ENCODE peak calls at places on chromosome 22, in six cellular contexts. Q, S, N, O, Y and Z are unnamed samples.

GRCh38 chr22:25475554-25476022 is 88.9 kb upstream of the GRK3 start:
- DNase-seq in Q (no peak), O (no peak), Y (no peak), N (peak; percentile 27), S (peak; percentile 94), Z (no peak)

GRCh38 chr22:37559901-37560681 is at the start of gene CDC42EP1:
- DNase-seq in O (no peak), Y (peak; percentile 59), Q (no peak), N (peak; percentile 72), S (no peak), Z (peak; percentile 94)

GRCh38 chr22:46726066-46726985 is 11.7 kb downstream of the CERK start:
- DNase-seq in O (no peak), S (peak; percentile 68), N (no peak), Y (no peak), Q (no peak), Z (peak; percentile 45)

GRCh38 chr22:23302171-23303002 is 122.1 kb downstream of the BCR start:
- DNase-seq in S (peak; percentile 77), N (no peak), Q (no peak), O (no peak), Y (no peak), Z (no peak)

GRCh38 chr22:32665676-32666075 is 135.8 kb upstream of the TIMP3 start:
- DNase-seq in S (no peak), N (no peak), Y (no peak), Q (no peak), O (no peak), Z (no peak)

GRCh38 chr22:47695176-47695575 is 932.7 kb downstream of the TBC1D22A start:
- DNase-seq in Y (no peak), N (no peak), Q (no peak), S (peak; percentile 16), O (no peak), Z (no peak)

GRCh38 chr22:23248583-23248982 is 68.3 kb downstream of the BCR start:
- DNase-seq in O (no peak), Y (peak; percentile 63), Q (no peak), S (no peak), N (peak; percentile 72), Z (peak; percentile 77)

GRCh38 chr22:47228767-47229166 is 466.3 kb downstream of the TBC1D22A start:
- DNase-seq in N (no peak), S (no peak), O (no peak), Y (no peak), Q (no peak), Z (no peak)

GRCh38 chr22:26336773-26337172 is 92.3 kb upstream of the ASPHD2 start:
- DNase-seq in N (no peak), Q (no peak), S (no peak), Y (no peak), O (no peak), Z (no peak)

GRCh38 chr22:46086577-46087335 is 63.6 kb upstream of the PPARA start:
- DNase-seq in Y (no peak), O (no peak), N (no peak), S (no peak), Q (no peak), Z (no peak)

GRCh38 chr22:23226497-23226850 is 46.2 kb downstream of the BCR start:
- DNase-seq in Q (no peak), Y (no peak), S (no peak), O (no peak), N (no peak), Z (no peak)

GRCh38 chr22:50477923-50478322 is 3.1 kb upstream of the SBF1 start:
- DNase-seq in Y (no peak), N (no peak), Q (no peak), O (no peak), S (no peak), Z (no peak)

GRCh38 chr22:25881353-25881752 is 139.4 kb downstream of the MYO18B start:
- DNase-seq in N (no peak), O (no peak), S (no peak), Q (no peak), Y (no peak), Z (no peak)

GRCh38 chr22:26330971-26331625 is 98.0 kb upstream of the ASPHD2 start:
- DNase-seq in Y (peak; percentile 59), O (peak; percentile 50), Q (no peak), N (peak; percentile 90), S (peak; percentile 56), Z (peak; percentile 89)

GRCh38 chr22:21975854-21976345 is 6.7 kb downstream of the TOP3B start:
- DNase-seq in Q (no peak), Y (no peak), O (no peak), N (no peak), S (no peak), Z (no peak)

GRCh38 chr22:23249506-23250423 is 69.5 kb downstream of the BCR start:
- DNase-seq in S (no peak), N (no peak), O (no peak), Y (no peak), Q (no peak), Z (no peak)

GRCh38 chr22:37427128-37427710 is at the start of gene ELFN2:
- DNase-seq in N (peak; percentile 66), Q (no peak), O (no peak), Y (peak; percentile 63), S (no peak), Z (peak; percentile 89)

GRCh38 chr22:49215840-49216239 is 611.8 kb downstream of the BRD1 start:
- DNase-seq in N (no peak), Q (no peak), S (peak; percentile 13), Y (no peak), O (no peak), Z (peak; percentile 10)

GRCh38 chr22:20926243-20926642 is 9.0 kb downstream of the CRKL start:
- DNase-seq in S (no peak), Y (no peak), Q (no peak), N (peak; percentile 24), O (no peak), Z (no peak)
- H3K4me3 ChIP-seq in S (no peak overlapping the region), Y (no peak overlapping the region), Q (no peak overlapping the region), N (peak overlapping the region; percentile 2), O (no peak overlapping the region), Z (no peak overlapping the region)

GRCh38 chr22:10741210-10741609 is 4786.8 kb upstream of the OR11H1 start:
- DNase-seq in S (no peak), N (no peak), Q (no peak), O (no peak), Y (no peak), Z (peak; percentile 10)
- H3K27me3 ChIP-seq in S (no peaks in the 10 kb centered on the region), N (no peaks in the 10 kb centered on the region), Q (no peaks in the 10 kb centered on the region), O (no peaks in the 10 kb centered on the region), Y (no peaks in the 10 kb centered on the region), Z (no peaks in the 10 kb centered on the region)

GRCh38 chr22:20531154-20531403 is 23.7 kb downstream of the MED15 start:
- DNase-seq in Y (no peak), O (no peak), Q (no peak), S (no peak), N (no peak), Z (no peak)
- H3K36me3 ChIP-seq in Y (peaks cover 4% of the 10 kb centered on the region), O (peaks cover 12% of the 10 kb centered on the region), Q (peaks cover 5% of the 10 kb centered on the region), S (peaks cover 67% of the 10 kb centered on the region), N (no peaks in the 10 kb centered on the region), Z (no peaks in the 10 kb centered on the region)

DNA sequence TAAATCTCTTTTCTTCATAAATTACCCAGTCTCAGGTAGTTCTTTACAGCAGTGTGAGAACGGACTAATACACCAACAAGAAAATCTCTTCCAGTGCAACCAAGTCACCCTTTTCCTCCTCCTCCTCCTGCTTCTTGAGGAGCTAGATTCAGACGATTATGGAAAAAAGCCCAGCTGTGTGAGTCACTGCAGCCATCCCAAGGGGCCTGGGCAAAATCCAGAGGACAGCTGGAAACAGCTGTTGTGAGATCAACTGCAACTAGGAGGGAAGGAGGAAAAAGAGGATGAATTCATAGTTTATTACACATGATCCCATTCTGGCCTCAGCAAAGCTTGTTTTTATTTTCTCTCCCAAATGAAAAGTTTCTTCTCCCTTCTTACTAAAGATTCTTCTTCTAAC is 32.9 kb downstream of the RBFOX2 start:
- DNase-seq in Q (no peak), S (peak; percentile 75), Y (no peak), N (no peak), O (no peak), Z (no peak)
- H3K4me3 ChIP-seq in Q (no peak overlapping the region), S (no peak overlapping the region), Y (no peak overlapping the region), N (no peak overlapping the region), O (no peak overlapping the region), Z (no peak overlapping the region)

GRCh38 chr22:30088468-30088867 is 8.2 kb downstream of the HORMAD2 start:
- DNase-seq in Q (no peak), Y (no peak), S (no peak), O (no peak), N (no peak), Z (no peak)
- H3K27me3 ChIP-seq in Q (peaks cover 6% of the 10 kb centered on the region), Y (peaks cover 3% of the 10 kb centered on the region), S (no peaks in the 10 kb centered on the region), O (no peaks in the 10 kb centered on the region), N (no peaks in the 10 kb centered on the region), Z (no peaks in the 10 kb centered on the region)

GRCh38 chr22:42163515-42163914 is 32.9 kb upstream of the CYP2D6 start:
- DNase-seq in S (no peak), O (no peak), Q (no peak), N (no peak), Y (no peak), Z (peak; percentile 55)

GRCh38 chr22:42162728-42163489 is 32.3 kb upstream of the CYP2D6 start:
- DNase-seq in O (peak; percentile 82), N (no peak), Q (no peak), S (no peak), Y (no peak), Z (peak; percentile 38)

GRCh38 chr22:42160830-42161696 is 30.5 kb upstream of the CYP2D6 start:
- DNase-seq in N (no peak), O (no peak), S (no peak), Y (no peak), Q (no peak), Z (peak; percentile 61)

GRCh38 chr22:42158456-42159132 is 28.0 kb upstream of the CYP2D6 start:
- DNase-seq in Q (no peak), O (no peak), Y (no peak), S (no peak), N (no peak), Z (no peak)

GRCh38 chr22:42160251-42160650 is 29.6 kb upstream of the CYP2D6 start:
- DNase-seq in Y (no peak), N (no peak), Q (no peak), S (no peak), O (no peak), Z (peak; percentile 52)
- H3K36me3 ChIP-seq in Y (no peaks in the 10 kb centered on the region), N (no peaks in the 10 kb centered on the region), Q (peaks cover 11% of the 10 kb centered on the region), S (no peaks in the 10 kb centered on the region), O (peaks cover 7% of the 10 kb centered on the region), Z (peaks cover 1% of the 10 kb centered on the region)

DNA sequence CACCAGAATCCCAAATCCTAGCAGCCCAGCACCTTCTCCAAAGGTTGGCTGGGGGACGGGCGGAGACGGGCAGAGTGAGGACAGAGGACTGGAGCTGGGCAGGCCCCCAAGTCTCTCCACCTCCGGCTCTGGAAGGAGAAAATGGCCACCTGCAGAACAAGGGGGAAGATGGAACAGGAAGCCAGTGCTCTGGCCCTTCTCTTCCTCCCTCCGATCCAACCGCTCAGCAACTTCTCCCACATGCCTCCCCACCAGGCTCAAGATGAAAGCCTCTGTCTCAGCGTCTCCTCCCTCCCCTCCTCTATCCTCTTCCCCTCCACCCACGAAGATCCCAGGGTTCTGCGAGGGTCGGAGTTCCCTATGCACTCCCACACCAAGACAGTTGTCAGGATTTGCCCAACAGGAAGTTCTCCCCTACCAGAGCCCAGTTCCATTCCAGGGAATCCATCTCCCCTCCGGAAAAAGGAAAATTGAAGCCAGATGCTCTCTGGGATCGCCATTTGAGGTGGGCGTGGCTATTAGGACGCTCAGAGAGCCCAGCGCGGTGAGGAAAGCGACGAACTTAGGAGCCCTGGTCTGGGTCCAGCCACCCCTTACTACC is 20.0 kb downstream of the ADA2 start:
- DNase-seq in Y (no peak), S (no peak), N (peak; percentile 96), O (no peak), Q (no peak), Z (no peak)
- H3K4me3 ChIP-seq in Y (no peak overlapping the region), S (no peak overlapping the region), N (peak overlapping the region; percentile 58), O (no peak overlapping the region), Q (peak overlapping the region; percentile 42), Z (peak overlapping the region; percentile 50)

GRCh38 chr22:39571538-39571937 is 985 bp downstream of the CACNA1I start:
- DNase-seq in S (no peak), Q (no peak), Y (no peak), N (no peak), O (no peak), Z (no peak)
- H3K27me3 ChIP-seq in S (no peaks in the 10 kb centered on the region), Q (peaks cover 32% of the 10 kb centered on the region), Y (no peaks in the 10 kb centered on the region), N (no peaks in the 10 kb centered on the region), O (peaks cover 7% of the 10 kb centered on the region), Z (no peaks in the 10 kb centered on the region)